ENCODE peak calls at places on chromosomes 6 and 20, in five cellular contexts. W is A549, S is tibial nerve, Z is stomach, L is Peyer's patch. I is an unnamed sample.

GRCh38 chr20:15576401-15576800 is 996.8 kb downstream of the KIF16B start:
- DNase-seq in S (no peak), Z (no peak), L (no peak), W (no peak), I (no peak)

GRCh38 chr20:44442298-44443070 is 33.2 kb upstream of the TTPAL start:
- DNase-seq in S (no peak), L (peak; percentile 91), W (no peak), Z (no peak), I (peak; percentile 18)

GRCh38 chr6:82410151-82410621 is 46.6 kb downstream of the TPBG start:
- DNase-seq in L (no peak), W (no peak), S (no peak), Z (no peak), I (no peak)

GRCh38 chr20:62876826-62877728 is 15.5 kb upstream of the TCFL5 start:
- DNase-seq in L (peak; percentile 61), W (no peak), Z (no peak), S (peak; percentile 63), I (peak; percentile 64)

GRCh38 chr6:45448417-45449389 is 71.0 kb upstream of the SUPT3H start:
- DNase-seq in W (no peak), Z (no peak), S (no peak), L (no peak), I (no peak)

GRCh38 chr6:107355659-107356058 is 103.7 kb downstream of the PDSS2 start:
- DNase-seq in L (no peak), Z (no peak), S (no peak), W (no peak), I (no peak)

GRCh38 chr6:31122803-31123706 is 2.8 kb upstream of the CDSN start:
- DNase-seq in W (peak; percentile 73), S (no peak), L (no peak), Z (peak; percentile 76), I (peak; percentile 83)

GRCh38 chr20:61884571-61885389 is 180.9 kb downstream of the TAF4 start:
- DNase-seq in L (no peak), W (no peak), S (no peak), Z (no peak), I (no peak)

GRCh38 chr6:93849857-93850256 is 430.5 kb upstream of the EPHA7 start:
- DNase-seq in Z (no peak), W (no peak), L (no peak), S (no peak), I (no peak)

GRCh38 chr6:51459958-51460357 is 627.5 kb downstream of the PKHD1 start:
- DNase-seq in L (no peak), W (no peak), S (no peak), Z (no peak), I (no peak)

GRCh38 chr20:25054133-25054820 is 3.7 kb downstream of the ACSS1 start:
- DNase-seq in W (no peak), Z (peak; percentile 22), L (peak; percentile 40), S (no peak), I (no peak)

DNA sequence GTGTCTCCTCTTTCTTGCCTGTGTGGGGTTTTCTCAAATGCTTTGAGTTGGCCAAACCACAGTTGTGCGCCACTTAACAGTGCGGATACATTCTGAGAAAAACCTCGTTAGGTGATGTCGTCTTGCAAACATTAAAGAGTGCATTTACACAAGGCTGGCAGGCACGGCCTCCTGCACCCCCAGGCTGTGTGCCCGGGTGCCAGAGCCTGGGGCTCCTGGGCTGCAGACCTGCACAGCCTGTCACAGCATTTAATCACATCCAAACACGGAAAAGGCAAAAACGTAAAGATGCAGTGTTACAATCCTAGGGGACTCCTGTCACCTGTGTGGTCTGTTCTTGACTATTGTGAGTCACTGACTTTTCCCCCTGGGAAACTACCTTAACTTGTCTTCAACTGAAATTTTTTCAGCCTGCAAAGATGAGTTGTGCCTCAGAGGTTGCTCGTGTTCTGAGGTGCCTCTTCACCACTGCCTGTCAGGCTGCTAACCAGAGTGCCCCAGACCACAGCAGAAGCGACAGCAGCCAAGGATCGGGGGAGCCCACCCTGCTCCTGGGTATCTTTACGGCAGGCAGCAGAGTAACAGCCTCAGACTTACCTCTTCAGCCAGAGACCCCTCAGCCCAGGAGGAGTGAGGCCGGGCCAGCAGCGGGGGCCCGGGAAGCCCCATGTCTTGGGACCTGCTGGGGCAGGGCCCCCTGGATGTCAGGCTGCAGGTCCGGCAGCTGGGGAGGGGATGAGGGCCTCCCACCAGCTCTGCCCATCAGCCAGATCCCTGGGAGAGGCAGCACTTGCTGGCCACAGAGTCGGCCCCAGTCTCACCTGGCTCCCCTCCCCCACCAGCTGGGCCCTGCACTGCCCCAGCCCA is 683 bp upstream of the C20orf204 start:
- DNase-seq in S (no peak), W (no peak), L (no peak), Z (no peak), I (no peak)
- TF ChIP-seq POLR2A in S (no peak), W (no peak), L (no peak), Z (no peak), I (no peak)

DNA sequence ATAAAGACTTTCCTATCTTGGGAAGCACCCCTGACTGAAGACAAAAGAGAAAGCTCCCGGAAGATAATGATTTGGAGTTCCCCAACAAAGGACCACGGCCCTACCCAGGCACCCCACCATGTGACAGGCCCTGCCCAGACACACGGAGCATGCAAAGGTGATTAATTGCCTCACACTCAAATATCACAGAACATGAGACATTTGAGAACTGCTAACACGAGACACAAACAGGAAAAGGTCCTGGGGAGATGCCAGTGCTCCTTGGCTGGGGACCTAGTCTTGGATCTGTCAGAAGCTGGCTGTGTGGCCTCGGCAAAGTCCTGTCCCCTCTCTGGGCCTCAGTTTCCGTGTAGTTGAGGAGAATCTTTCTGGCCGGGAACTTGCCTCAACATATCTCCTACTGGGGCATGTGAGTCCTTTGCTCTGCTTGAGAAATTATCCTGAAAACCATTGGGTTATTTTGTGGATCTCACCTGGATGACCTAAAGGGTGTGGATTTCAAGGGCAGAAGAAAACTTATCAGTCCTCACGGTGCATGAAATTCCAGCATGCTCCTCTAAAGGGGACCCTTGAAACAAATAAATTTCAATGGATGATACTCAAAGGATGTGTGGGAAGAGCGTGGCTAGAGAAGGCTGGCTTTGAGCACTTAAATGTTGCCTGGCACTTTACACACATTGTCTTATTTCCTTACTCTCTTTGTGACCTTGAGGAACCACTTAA is 82.3 kb upstream of the PTPN1 start:
- DNase-seq in W (no peak), L (no peak), S (peak; percentile 74), Z (peak; percentile 67), I (peak; percentile 63)
- TF ChIP-seq POLR2A in W (no peak), L (no peak), S (no peak), Z (no peak), I (no peak)

DNA sequence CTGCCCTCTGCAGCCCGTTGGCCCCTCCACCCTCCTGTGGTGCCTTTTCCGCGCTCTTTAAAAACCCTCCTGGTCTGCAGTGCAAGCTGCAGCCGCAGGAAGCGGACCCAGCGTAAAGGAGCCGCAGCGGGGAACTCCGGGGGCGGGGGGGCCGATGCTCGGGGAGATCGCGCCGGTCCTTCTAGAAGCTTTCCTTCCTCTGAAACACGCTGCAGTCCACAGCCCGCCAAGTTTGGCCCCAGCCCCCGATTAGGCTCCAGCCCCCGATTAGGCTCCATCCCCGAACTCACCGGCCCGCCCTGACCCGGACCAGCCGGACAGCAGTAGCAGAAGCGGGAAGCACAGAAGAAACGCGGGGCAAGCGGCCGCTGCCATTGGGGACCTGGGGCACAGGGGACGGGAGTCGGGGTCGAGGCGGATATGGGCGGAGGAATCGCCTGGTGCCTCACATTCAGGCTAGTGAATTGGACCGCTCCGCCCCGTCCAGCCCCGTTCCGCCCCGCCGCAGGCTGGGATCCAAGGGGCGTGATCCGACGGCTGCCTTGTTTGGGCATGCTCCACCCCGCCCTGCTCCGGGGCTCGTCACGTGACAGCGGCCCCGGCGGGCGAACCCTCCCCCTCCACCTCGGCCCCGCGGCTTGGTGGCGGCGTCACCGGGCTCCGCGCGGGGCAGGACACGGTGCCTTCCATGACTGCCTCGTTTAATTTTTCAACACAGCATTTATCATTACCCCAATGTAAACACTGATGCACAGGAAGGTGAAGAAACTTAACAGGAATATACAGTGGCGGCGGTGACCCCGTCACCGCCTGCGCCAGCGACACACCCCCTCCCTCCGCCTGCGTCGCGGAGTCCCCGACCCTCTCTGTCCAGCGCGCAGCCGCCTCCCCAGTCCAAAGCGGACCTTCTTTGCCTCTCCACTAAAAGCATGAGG is 20.3 kb downstream of the RAET1L start:
- DNase-seq in L (peak; percentile 97), Z (peak; percentile 95), S (peak; percentile 80), W (peak; percentile 87), I (peak; percentile 93)
- TF ChIP-seq POLR2A in L (no peak), Z (no peak), S (no peak), W (peak; percentile 49), I (no peak)

GRCh38 chr20:13638496-13639477 is at the start of gene TASP1:
- DNase-seq in W (peak; percentile 97), L (peak; percentile 99), Z (peak; percentile 99), S (peak; percentile 97), I (peak; percentile 99)
- TF ChIP-seq POLR2A in W (peak; percentile 87), L (peak; percentile 54), Z (no peak), S (peak; percentile 57), I (peak; percentile 79)

GRCh38 chr20:3436864-3437574 is 29.6 kb upstream of the DNAAF9 start:
- DNase-seq in S (no peak), Z (no peak), W (no peak), L (no peak), I (no peak)
- TF ChIP-seq POLR2A in S (no peak), Z (no peak), W (no peak), L (no peak), I (no peak)

DNA sequence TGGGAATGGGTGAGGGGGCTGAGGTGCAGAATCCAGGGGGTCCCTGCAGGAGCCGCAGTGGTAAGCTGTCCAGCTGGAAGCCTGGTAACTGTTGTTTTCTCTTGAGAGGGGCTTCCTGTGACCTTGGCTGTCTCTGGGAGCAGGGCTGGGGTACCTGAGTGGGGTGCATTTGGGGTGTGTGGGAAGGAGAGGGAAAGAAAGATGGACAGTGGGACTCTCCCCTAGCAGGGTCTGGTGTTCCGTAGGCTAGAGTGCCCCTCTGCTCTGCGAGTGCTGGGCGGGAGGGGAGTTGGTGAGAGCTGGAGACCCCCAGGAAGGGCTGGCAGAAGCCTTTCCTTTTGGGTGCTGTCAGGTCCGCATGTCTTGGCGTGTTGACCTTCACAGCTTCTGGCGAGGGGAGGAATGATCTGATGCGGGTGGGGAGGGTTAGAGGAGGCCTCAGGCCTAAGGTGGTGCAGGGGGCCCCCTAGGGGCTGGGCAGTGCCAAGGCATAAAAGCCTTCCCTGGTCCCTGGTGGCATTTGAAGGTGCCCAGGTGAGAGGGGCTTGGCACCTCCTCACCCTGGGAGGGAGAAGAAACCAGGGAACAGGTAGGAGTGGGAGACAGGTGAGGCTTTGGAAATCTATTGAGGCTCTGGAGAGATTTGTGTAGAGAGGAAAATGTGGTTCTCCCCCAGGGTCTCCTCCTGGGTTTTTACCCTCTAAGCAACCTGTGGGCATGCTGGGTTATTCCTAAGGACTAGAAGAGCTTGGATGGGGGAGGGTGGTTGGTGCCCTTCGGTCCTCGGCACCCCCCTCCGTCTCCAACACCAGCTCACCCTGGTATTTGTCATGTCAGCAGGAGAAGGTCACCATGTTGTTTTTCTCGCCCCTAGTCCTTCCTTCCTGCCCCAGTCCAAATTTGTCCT is 3.3 kb downstream of the VEGFA start:
- DNase-seq in W (peak; percentile 68), L (peak; percentile 84), S (no peak), Z (peak; percentile 76), I (peak; percentile 73)
- TF ChIP-seq POLR2A in W (no peak), L (peak; percentile 63), S (no peak), Z (no peak), I (peak; percentile 56)

GRCh38 chr6:46505693-46506512 is 14.7 kb upstream of the RCAN2 start:
- DNase-seq in Z (no peak), S (no peak), W (no peak), L (no peak), I (no peak)
- TF ChIP-seq POLR2A in Z (no peak), S (no peak), W (no peak), L (no peak), I (no peak)